ENCODE peak calls at places on chromosomes 3 and 15, in seven cellular contexts. One of them, this sample, is unnamed.

GRCh38 chr3:183212565-183212964 is 40.5 kb upstream of the B3GNT5 start:
- DNase-seq in PC-9: no peak
- DNase-seq in pancreas: no peak
- DNase-seq in brain microvascular endothelial cell: no peak
- DNase-seq in CD8-positive, alpha-beta T cell: no peak
- DNase-seq in tibial artery: no peak
- DNase-seq in HCT116: no peak
- DNase-seq in this sample: no peak

GRCh38 chr3:13009132-13009945 is 63.9 kb downstream of the IQSEC1 start:
- DNase-seq in PC-9: peak; percentile 64
- DNase-seq in pancreas: no peak
- DNase-seq in brain microvascular endothelial cell: no peak
- DNase-seq in CD8-positive, alpha-beta T cell: peak; percentile 58
- DNase-seq in tibial artery: peak; percentile 84
- DNase-seq in HCT116: no peak
- DNase-seq in this sample: no peak

GRCh38 chr15:66748320-66748779 is 46.3 kb downstream of the SMAD6 start:
- DNase-seq in PC-9: no peak
- DNase-seq in pancreas: no peak
- DNase-seq in brain microvascular endothelial cell: no peak
- DNase-seq in CD8-positive, alpha-beta T cell: no peak
- DNase-seq in tibial artery: no peak
- DNase-seq in HCT116: no peak
- DNase-seq in this sample: no peak

GRCh38 chr3:37453393-37454391 is 279.3 kb upstream of the LRRFIP2 start:
- DNase-seq in PC-9: no peak
- DNase-seq in pancreas: no peak
- DNase-seq in brain microvascular endothelial cell: no peak
- DNase-seq in CD8-positive, alpha-beta T cell: no peak
- DNase-seq in tibial artery: peak; percentile 92
- DNase-seq in HCT116: no peak
- DNase-seq in this sample: peak; percentile 69

GRCh38 chr3:44983413-44984040 is 7.5 kb downstream of the EXOSC7 start:
- DNase-seq in PC-9: peak; percentile 45
- DNase-seq in pancreas: no peak
- DNase-seq in brain microvascular endothelial cell: no peak
- DNase-seq in CD8-positive, alpha-beta T cell: no peak
- DNase-seq in tibial artery: no peak
- DNase-seq in HCT116: no peak
- DNase-seq in this sample: no peak

GRCh38 chr3:51712963-51713362 is 6.1 kb downstream of the GRM2 start:
- DNase-seq in PC-9: no peak
- DNase-seq in pancreas: no peak
- DNase-seq in brain microvascular endothelial cell: no peak
- DNase-seq in CD8-positive, alpha-beta T cell: no peak
- DNase-seq in tibial artery: no peak
- DNase-seq in HCT116: no peak
- DNase-seq in this sample: no peak

GRCh38 chr3:160735801-160736200 is 20.2 kb upstream of the PPM1L start:
- DNase-seq in PC-9: no peak
- DNase-seq in pancreas: no peak
- DNase-seq in brain microvascular endothelial cell: no peak
- DNase-seq in CD8-positive, alpha-beta T cell: no peak
- DNase-seq in tibial artery: no peak
- DNase-seq in HCT116: no peak
- DNase-seq in this sample: no peak

GRCh38 chr3:108894981-108895380 is 58.7 kb downstream of the GUCA1C start:
- DNase-seq in PC-9: no peak
- DNase-seq in pancreas: no peak
- DNase-seq in brain microvascular endothelial cell: no peak
- DNase-seq in CD8-positive, alpha-beta T cell: no peak
- DNase-seq in tibial artery: no peak
- DNase-seq in HCT116: no peak
- DNase-seq in this sample: no peak

GRCh38 chr3:135041586-135041985 is 246.5 kb downstream of the EPHB1 start:
- DNase-seq in PC-9: no peak
- DNase-seq in pancreas: no peak
- DNase-seq in brain microvascular endothelial cell: no peak
- DNase-seq in CD8-positive, alpha-beta T cell: no peak
- DNase-seq in tibial artery: no peak
- DNase-seq in HCT116: no peak
- DNase-seq in this sample: no peak

GRCh38 chr3:157156844-157157635 is 2.9 kb downstream of the CCNL1 start:
- DNase-seq in PC-9: no peak
- DNase-seq in pancreas: no peak
- DNase-seq in brain microvascular endothelial cell: no peak
- DNase-seq in CD8-positive, alpha-beta T cell: no peak
- DNase-seq in tibial artery: no peak
- DNase-seq in HCT116: no peak
- DNase-seq in this sample: no peak

GRCh38 chr15:70264014-70264492 is 166.3 kb upstream of the TLE3 start:
- DNase-seq in PC-9: no peak
- DNase-seq in pancreas: no peak
- DNase-seq in brain microvascular endothelial cell: no peak
- DNase-seq in CD8-positive, alpha-beta T cell: no peak
- DNase-seq in tibial artery: no peak
- DNase-seq in HCT116: no peak
- DNase-seq in this sample: peak; percentile 71

GRCh38 chr15:60591491-60592385 is 112.8 kb upstream of the ICE2 start:
- DNase-seq in PC-9: peak; percentile 28
- DNase-seq in pancreas: peak; percentile 69
- DNase-seq in brain microvascular endothelial cell: no peak
- DNase-seq in CD8-positive, alpha-beta T cell: peak; percentile 59
- DNase-seq in tibial artery: peak; percentile 73
- DNase-seq in HCT116: no peak
- DNase-seq in this sample: no peak

GRCh38 chr15:94119215-94119815 is 112.0 kb upstream of the MCTP2 start:
- DNase-seq in PC-9: no peak
- DNase-seq in pancreas: no peak
- DNase-seq in brain microvascular endothelial cell: no peak
- DNase-seq in CD8-positive, alpha-beta T cell: no peak
- DNase-seq in tibial artery: no peak
- DNase-seq in HCT116: no peak
- DNase-seq in this sample: no peak

GRCh38 chr15:39784125-39784524 is 1.5 kb upstream of the FSIP1 start:
- DNase-seq in PC-9: no peak
- DNase-seq in pancreas: no peak
- DNase-seq in brain microvascular endothelial cell: peak; percentile 28
- DNase-seq in CD8-positive, alpha-beta T cell: no peak
- DNase-seq in tibial artery: no peak
- DNase-seq in HCT116: no peak
- DNase-seq in this sample: no peak

GRCh38 chr3:170429050-170429449 is 10.4 kb downstream of the CLDN11 start:
- DNase-seq in PC-9: no peak
- DNase-seq in pancreas: no peak
- DNase-seq in brain microvascular endothelial cell: peak; percentile 89
- DNase-seq in CD8-positive, alpha-beta T cell: no peak
- DNase-seq in tibial artery: no peak
- DNase-seq in HCT116: peak; percentile 12
- DNase-seq in this sample: no peak

GRCh38 chr3:131688370-131688769 is 185.6 kb upstream of the MRPL3 start:
- DNase-seq in PC-9: no peak
- DNase-seq in pancreas: no peak
- DNase-seq in brain microvascular endothelial cell: no peak
- DNase-seq in CD8-positive, alpha-beta T cell: no peak
- DNase-seq in tibial artery: no peak
- DNase-seq in HCT116: no peak
- DNase-seq in this sample: no peak

GRCh38 chr15:29135266-29135665 is 134.4 kb downstream of the NSMCE3 start:
- DNase-seq in PC-9: no peak
- DNase-seq in pancreas: no peak
- DNase-seq in brain microvascular endothelial cell: no peak
- DNase-seq in CD8-positive, alpha-beta T cell: no peak
- DNase-seq in tibial artery: peak; percentile 16
- DNase-seq in HCT116: no peak
- DNase-seq in this sample: no peak

GRCh38 chr3:185549651-185550111 is 2.7 kb downstream of the LIPH start:
- DNase-seq in PC-9: peak; percentile 45
- DNase-seq in pancreas: no peak
- DNase-seq in brain microvascular endothelial cell: no peak
- DNase-seq in CD8-positive, alpha-beta T cell: no peak
- DNase-seq in tibial artery: no peak
- DNase-seq in HCT116: no peak
- DNase-seq in this sample: no peak
- H3K27ac ChIP-seq in PC-9: peak overlapping the region; percentile 93
- H3K27ac ChIP-seq in pancreas: no peak overlapping the region
- H3K27ac ChIP-seq in brain microvascular endothelial cell: peak overlapping the region; percentile 28
- H3K27ac ChIP-seq in CD8-positive, alpha-beta T cell: no peak overlapping the region
- H3K27ac ChIP-seq in tibial artery: no peak overlapping the region
- H3K27ac ChIP-seq in HCT116: peak overlapping the region; percentile 49
- H3K27ac ChIP-seq in this sample: no peak overlapping the region

GRCh38 chr15:44710236-44711088 is 661 bp downstream of the PATL2 start:
- DNase-seq in PC-9: no peak
- DNase-seq in pancreas: no peak
- DNase-seq in brain microvascular endothelial cell: peak; percentile 45
- DNase-seq in CD8-positive, alpha-beta T cell: peak; percentile 47
- DNase-seq in tibial artery: peak; percentile 68
- DNase-seq in HCT116: no peak
- DNase-seq in this sample: no peak

GRCh38 chr15:44711356-44712107 is at the start of gene B2M:
- DNase-seq in PC-9: peak; percentile 95
- DNase-seq in pancreas: peak; percentile 97
- DNase-seq in brain microvascular endothelial cell: peak; percentile 95
- DNase-seq in CD8-positive, alpha-beta T cell: peak; percentile 96
- DNase-seq in tibial artery: peak; percentile 98
- DNase-seq in HCT116: peak; percentile 90
- DNase-seq in this sample: peak; percentile 94

GRCh38 chr15:44712108-44713005 is 1.0 kb downstream of the B2M start:
- DNase-seq in PC-9: peak; percentile 55
- DNase-seq in pancreas: peak; percentile 52
- DNase-seq in brain microvascular endothelial cell: peak; percentile 85
- DNase-seq in CD8-positive, alpha-beta T cell: peak; percentile 57
- DNase-seq in tibial artery: peak; percentile 77
- DNase-seq in HCT116: peak; percentile 54
- DNase-seq in this sample: no peak

GRCh38 chr15:44713006-44713966 is 2.0 kb downstream of the B2M start:
- DNase-seq in PC-9: no peak
- DNase-seq in pancreas: no peak
- DNase-seq in brain microvascular endothelial cell: no peak
- DNase-seq in CD8-positive, alpha-beta T cell: no peak
- DNase-seq in tibial artery: no peak
- DNase-seq in HCT116: no peak
- DNase-seq in this sample: no peak

GRCh38 chr15:44711089-44711355 is at the start of gene PATL2:
- DNase-seq in PC-9: no peak
- DNase-seq in pancreas: no peak
- DNase-seq in brain microvascular endothelial cell: no peak
- DNase-seq in CD8-positive, alpha-beta T cell: no peak
- DNase-seq in tibial artery: no peak
- DNase-seq in HCT116: no peak
- DNase-seq in this sample: no peak
- TF ChIP-seq CTCF in PC-9: no peak
- TF ChIP-seq CTCF in pancreas: no peak
- TF ChIP-seq CTCF in brain microvascular endothelial cell: peak; percentile 6
- TF ChIP-seq CTCF in CD8-positive, alpha-beta T cell: no peak
- TF ChIP-seq CTCF in tibial artery: no peak
- TF ChIP-seq CTCF in HCT116: no peak
- TF ChIP-seq CTCF in this sample: no peak

GRCh38 chr3:58353722-58354553 is 21.2 kb downstream of the PXK start:
- DNase-seq in PC-9: no peak
- DNase-seq in pancreas: no peak
- DNase-seq in brain microvascular endothelial cell: no peak
- DNase-seq in CD8-positive, alpha-beta T cell: peak; percentile 9
- DNase-seq in tibial artery: no peak
- DNase-seq in HCT116: no peak
- DNase-seq in this sample: no peak
- H3K27ac ChIP-seq in PC-9: no peak overlapping the region
- H3K27ac ChIP-seq in pancreas: no peak overlapping the region
- H3K27ac ChIP-seq in brain microvascular endothelial cell: no peak overlapping the region
- H3K27ac ChIP-seq in CD8-positive, alpha-beta T cell: no peak overlapping the region
- H3K27ac ChIP-seq in tibial artery: no peak overlapping the region
- H3K27ac ChIP-seq in HCT116: no peak overlapping the region
- H3K27ac ChIP-seq in this sample: no peak overlapping the region

DNA sequence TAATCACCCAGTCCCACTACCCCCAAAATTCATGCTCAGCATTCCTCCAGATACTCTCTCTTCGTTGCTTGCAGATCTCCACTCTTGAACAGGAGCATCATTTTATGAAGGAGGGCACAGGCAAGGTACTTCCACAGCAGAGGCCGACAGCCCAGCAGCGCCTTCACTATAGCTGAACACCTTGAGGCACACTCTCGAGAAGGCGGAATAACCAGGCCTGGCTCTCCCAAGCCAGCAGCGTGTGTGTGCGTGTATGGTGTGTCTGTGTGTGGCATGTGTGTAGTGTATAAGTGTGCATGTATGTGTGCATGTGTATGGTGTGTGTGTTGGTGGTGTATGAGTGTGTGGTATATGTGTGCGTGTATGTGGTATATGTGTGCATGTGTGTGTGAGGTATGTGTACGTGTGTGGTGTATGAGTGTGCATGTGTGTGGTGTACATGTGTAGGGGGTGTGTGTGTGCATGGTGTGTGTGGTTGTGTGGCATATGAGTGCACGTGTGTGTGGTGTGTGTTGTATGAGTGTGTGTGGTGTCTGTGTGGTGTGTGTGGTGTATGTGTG is 161.8 kb downstream of the XXYLT1 start:
- DNase-seq in PC-9: no peak
- DNase-seq in pancreas: no peak
- DNase-seq in brain microvascular endothelial cell: no peak
- DNase-seq in CD8-positive, alpha-beta T cell: no peak
- DNase-seq in tibial artery: peak; percentile 41
- DNase-seq in HCT116: no peak
- DNase-seq in this sample: no peak
- TF ChIP-seq CTCF in PC-9: no peak
- TF ChIP-seq CTCF in pancreas: no peak
- TF ChIP-seq CTCF in brain microvascular endothelial cell: no peak
- TF ChIP-seq CTCF in CD8-positive, alpha-beta T cell: no peak
- TF ChIP-seq CTCF in tibial artery: no peak
- TF ChIP-seq CTCF in HCT116: no peak
- TF ChIP-seq CTCF in this sample: no peak

GRCh38 chr3:186530415-186530814 is 13.8 kb downstream of the CRYGS start:
- DNase-seq in PC-9: no peak
- DNase-seq in pancreas: no peak
- DNase-seq in brain microvascular endothelial cell: no peak
- DNase-seq in CD8-positive, alpha-beta T cell: no peak
- DNase-seq in tibial artery: no peak
- DNase-seq in HCT116: no peak
- DNase-seq in this sample: no peak
- H3K27ac ChIP-seq in PC-9: no peak overlapping the region
- H3K27ac ChIP-seq in pancreas: no peak overlapping the region
- H3K27ac ChIP-seq in brain microvascular endothelial cell: no peak overlapping the region
- H3K27ac ChIP-seq in CD8-positive, alpha-beta T cell: no peak overlapping the region
- H3K27ac ChIP-seq in tibial artery: no peak overlapping the region
- H3K27ac ChIP-seq in HCT116: no peak overlapping the region
- H3K27ac ChIP-seq in this sample: no peak overlapping the region

DNA sequence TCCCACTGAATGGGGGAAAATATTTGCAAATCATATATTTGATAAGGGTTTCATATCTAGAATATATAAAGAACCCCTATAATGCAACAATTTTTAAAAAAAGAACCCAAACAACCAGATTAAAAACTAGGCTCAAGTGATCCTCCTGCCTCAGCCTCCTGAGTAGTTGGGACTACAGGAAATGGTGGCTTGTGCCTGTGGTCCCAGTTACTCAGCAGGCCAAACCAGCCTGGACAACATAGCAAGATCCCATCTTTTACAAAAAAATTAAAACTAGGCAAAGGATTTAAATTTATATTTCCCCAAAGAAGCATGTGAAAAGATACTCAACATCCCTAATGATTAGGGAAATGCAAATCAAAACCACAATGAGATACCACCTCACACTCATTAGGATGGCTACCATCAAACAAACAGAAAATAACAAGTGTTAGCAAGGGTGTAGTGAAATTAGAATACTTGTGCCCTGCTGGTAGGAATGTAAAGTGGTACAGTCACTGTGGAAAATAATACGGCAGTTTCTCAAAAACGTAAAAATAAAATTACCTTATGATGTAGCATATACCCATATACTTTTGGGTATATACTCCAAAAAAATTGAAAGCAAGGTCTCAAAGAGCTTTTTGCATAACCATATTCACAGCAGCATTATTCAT is 19.7 kb downstream of the TFDP2 start:
- DNase-seq in PC-9: no peak
- DNase-seq in pancreas: no peak
- DNase-seq in brain microvascular endothelial cell: no peak
- DNase-seq in CD8-positive, alpha-beta T cell: no peak
- DNase-seq in tibial artery: no peak
- DNase-seq in HCT116: no peak
- DNase-seq in this sample: no peak
- TF ChIP-seq CTCF in PC-9: peak; percentile 38
- TF ChIP-seq CTCF in pancreas: no peak
- TF ChIP-seq CTCF in brain microvascular endothelial cell: peak; percentile 11
- TF ChIP-seq CTCF in CD8-positive, alpha-beta T cell: no peak
- TF ChIP-seq CTCF in tibial artery: no peak
- TF ChIP-seq CTCF in HCT116: peak; percentile 23
- TF ChIP-seq CTCF in this sample: no peak

This sample was measured in WERI-Rb-1.